ENCODE peak calls at places on chromosomes 6 and 20, in seven cellular contexts. T is suprapubic skin, U is ovary, G is prostate gland, X is transverse colon, A is adrenal gland, N is heart left ventricle. S is an unnamed sample.

GRCh38 chr6:83901624-83902023 is 42.1 kb downstream of the CYB5R4 start:
- DNase-seq in X (no peak), U (no peak), N (no peak), T (no peak), A (no peak), G (no peak), S (no peak)

GRCh38 chr6:145063091-145063490 is 672.2 kb downstream of the EPM2A start:
- DNase-seq in U (no peak), X (no peak), A (no peak), G (no peak), N (no peak), T (no peak), S (no peak)

GRCh38 chr20:32970973-32971300 is 33.3 kb downstream of the SUN5 start:
- DNase-seq in X (no peak), G (no peak), U (no peak), T (peak; percentile 64), N (no peak), A (peak; percentile 21), S (no peak)

GRCh38 chr6:33424855-33425667 is 5.2 kb downstream of the SYNGAP1 start:
- DNase-seq in A (no peak), X (no peak), G (no peak), T (no peak), U (peak; percentile 76), N (no peak), S (no peak)

GRCh38 chr6:16336056-16336810 is 97.8 kb downstream of the GMPR start:
- DNase-seq in X (no peak), A (no peak), U (no peak), G (peak; percentile 50), N (no peak), T (no peak), S (no peak)

GRCh38 chr6:8043221-8043620 is 21.0 kb downstream of the BLOC1S5 start:
- DNase-seq in T (no peak), G (no peak), A (no peak), X (no peak), U (no peak), N (no peak), S (no peak)

GRCh38 chr20:316316-317068 is 8.9 kb upstream of the SOX12 start:
- DNase-seq in A (no peak), N (no peak), G (no peak), T (no peak), X (no peak), U (no peak), S (no peak)

GRCh38 chr6:5241242-5241641 is 19.5 kb downstream of the LYRM4 start:
- DNase-seq in T (no peak), U (no peak), X (no peak), N (no peak), G (no peak), A (no peak), S (no peak)

GRCh38 chr20:1644101-1644962 is 13.2 kb downstream of the SIRPG start:
- DNase-seq in G (no peak), A (no peak), T (no peak), U (no peak), X (no peak), N (no peak), S (no peak)

GRCh38 chr6:16712250-16712930 is 48.9 kb downstream of the ATXN1 start:
- DNase-seq in G (no peak), U (no peak), T (no peak), X (no peak), N (no peak), A (no peak), S (no peak)

GRCh38 chr6:151137441-151137984 is 102.3 kb upstream of the AKAP12 start:
- DNase-seq in A (no peak), G (no peak), T (no peak), N (no peak), U (no peak), X (no peak), S (no peak)

GRCh38 chr6:16333580-16333979 is 95.2 kb downstream of the GMPR start:
- DNase-seq in X (no peak), T (no peak), G (no peak), U (no peak), N (no peak), A (peak; percentile 54), S (no peak)

GRCh38 chr6:92044312-92044711 is 1375.0 kb downstream of the EPHA7 start:
- DNase-seq in N (no peak), T (no peak), U (no peak), G (no peak), A (no peak), X (no peak), S (no peak)

GRCh38 chr6:161273356-161273751 is 507 bp downstream of the AGPAT4 start:
- DNase-seq in N (no peak), T (no peak), G (no peak), U (no peak), A (no peak), X (no peak), S (no peak)

GRCh38 chr6:150191809-150192208 is 49.0 kb downstream of the PPP1R14C start:
- DNase-seq in N (no peak), A (no peak), X (no peak), T (no peak), U (no peak), G (no peak), S (no peak)

GRCh38 chr6:3390698-3391097 is 66.2 kb downstream of the SLC22A23 start:
- DNase-seq in N (peak; percentile 44), A (peak; percentile 57), U (no peak), X (peak; percentile 88), T (peak; percentile 91), G (peak; percentile 70), S (peak; percentile 55)

GRCh38 chr6:110341671-110342304 is 16.4 kb downstream of the METTL24 start:
- DNase-seq in N (no peak), U (no peak), T (no peak), G (no peak), A (no peak), X (no peak), S (no peak)

GRCh38 chr6:42025790-42026311 is 24.5 kb upstream of the TAF8 start:
- DNase-seq in U (no peak), G (no peak), T (no peak), A (no peak), X (no peak), N (no peak), S (no peak)

GRCh38 chr6:146914563-146915483 is 289.4 kb upstream of the STXBP5 start:
- DNase-seq in U (peak; percentile 45), N (no peak), G (no peak), A (peak; percentile 90), T (no peak), X (no peak), S (no peak)
- TF ChIP-seq POLR2A in U (no peak), N (no peak), G (no peak), A (peak; percentile 16), T (no peak), X (no peak), S (no peak)

DNA sequence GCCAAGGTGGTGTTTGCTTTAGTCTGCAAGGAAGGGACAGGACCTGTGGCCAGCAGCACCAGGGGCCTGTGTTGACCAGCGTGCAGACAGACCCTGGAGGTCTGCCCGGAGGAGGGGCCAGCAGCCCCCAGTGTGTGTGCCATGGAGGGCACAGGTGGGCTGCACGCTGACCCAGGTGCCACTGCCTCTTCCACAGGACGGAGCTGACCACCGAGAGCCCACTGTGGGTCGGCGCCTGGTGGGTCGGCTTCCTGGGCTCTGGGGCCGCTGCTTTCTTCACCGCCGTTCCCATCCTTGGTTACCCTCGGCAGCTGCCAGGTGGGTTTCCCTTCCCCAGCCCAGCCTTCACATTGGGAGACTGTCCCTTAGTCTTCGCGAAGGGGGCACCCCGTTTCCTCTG is 17.9 kb downstream of the SLCO4A1 start:
- DNase-seq in A (no peak), U (no peak), T (no peak), G (no peak), X (no peak), N (no peak), S (no peak)
- H3K4me3 ChIP-seq in A (no peak overlapping the region), U (no peak overlapping the region), T (no peak overlapping the region), G (no peak overlapping the region), X (no peak overlapping the region), N (no peak overlapping the region), S (no peak overlapping the region)

DNA sequence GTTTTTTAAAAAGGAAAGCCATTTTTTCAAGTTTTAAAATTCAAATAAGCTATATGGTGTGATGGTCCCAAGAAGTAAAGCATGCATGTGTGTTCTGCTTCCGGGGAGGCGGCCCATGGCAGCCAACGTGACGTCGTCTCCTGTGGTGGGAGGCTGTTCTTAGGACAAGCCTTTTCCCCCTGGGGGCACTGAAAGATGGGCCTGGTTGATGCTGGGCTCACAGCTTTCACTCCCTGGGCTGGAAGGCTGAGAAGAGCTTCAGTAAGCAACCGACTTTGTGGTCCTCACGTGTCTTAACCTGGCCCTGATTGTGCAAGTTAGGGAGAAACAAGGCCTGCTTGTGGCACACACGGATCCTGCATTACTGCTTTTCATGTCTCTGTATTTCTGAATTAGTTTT is 84.1 kb downstream of the SMOC2 start:
- DNase-seq in X (no peak), A (peak; percentile 15), G (no peak), N (no peak), U (no peak), T (no peak), S (no peak)
- H3K9me3 ChIP-seq in X (no peaks in the 10 kb centered on the region), A (no peaks in the 10 kb centered on the region), G (no peaks in the 10 kb centered on the region), N (no peaks in the 10 kb centered on the region), U (no peaks in the 10 kb centered on the region), T (no peaks in the 10 kb centered on the region), S (no peaks in the 10 kb centered on the region)

DNA sequence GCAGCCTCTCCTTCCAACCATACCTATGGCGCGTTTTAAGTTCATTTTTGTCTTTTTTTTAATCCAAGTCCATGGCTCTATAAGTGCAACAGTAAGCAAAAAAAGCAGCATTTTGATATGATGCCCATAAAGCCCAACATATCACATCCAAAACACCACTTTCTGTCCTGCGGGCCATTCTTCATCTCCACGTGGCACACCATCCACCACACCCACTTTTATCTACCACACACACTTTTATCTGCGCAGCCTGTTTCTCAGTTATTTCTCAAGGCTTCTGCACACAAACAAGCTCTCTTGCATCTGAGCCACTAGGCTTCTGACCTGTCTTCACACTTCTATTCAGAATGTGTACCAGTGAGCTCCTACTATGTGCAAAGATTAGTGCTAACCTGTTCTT is 5.3 kb downstream of the GCLC start:
- DNase-seq in T (no peak), X (no peak), G (no peak), N (no peak), U (no peak), A (no peak), S (no peak)
- TF ChIP-seq POLR2A in T (no peak), X (no peak), G (no peak), N (no peak), U (no peak), A (no peak), S (no peak)

S was measured in right lobe of liver.